ENCODE peak calls at places on chromosomes 3 and 15, in nine cellular contexts. D, T, I, B, M, L, G, P and X are unnamed samples.

GRCh38 chr3:108006901-108007331 is 83.9 kb downstream of the CD47 start:
- DNase-seq in D (no peak), T (no peak), I (no peak), B (no peak), M (no peak), L (no peak), G (no peak), P (no peak), X (no peak)

GRCh38 chr3:4394048-4394447 is 73.0 kb downstream of the SUMF1 start:
- DNase-seq in D (no peak), T (no peak), I (no peak), B (no peak), M (no peak), L (no peak), G (no peak), P (peak), X (no peak)

GRCh38 chr3:30292192-30292893 is 314.1 kb upstream of the TGFBR2 start:
- DNase-seq in D (no peak), T (peak), I (no peak), B (peak), M (no peak), L (no peak), G (no peak), P (no peak), X (no peak)

GRCh38 chr15:30649952-30650929 is 24.3 kb downstream of the ARHGAP11B start:
- DNase-seq in D (no peak), T (peak), I (no peak), B (peak), M (no peak), L (no peak), G (no peak), P (peak), X (no peak)

GRCh38 chr3:162302983-162303624 is 806.5 kb downstream of the OTOL1 start:
- DNase-seq in D (no peak), T (no peak), I (no peak), B (no peak), M (no peak), L (no peak), G (no peak), P (no peak), X (no peak)

GRCh38 chr3:51099794-51100542 is 285.1 kb upstream of the MANF start:
- DNase-seq in D (no peak), T (peak), I (peak), B (peak), M (peak), L (peak), G (no peak), P (peak), X (peak)

GRCh38 chr3:190387578-190388213 is at the start of gene CLDN16:
- DNase-seq in D (no peak), T (no peak), I (peak), B (no peak), M (no peak), L (no peak), G (no peak), P (no peak), X (no peak)

GRCh38 chr3:42507252-42507651 is 4.8 kb downstream of the VIPR1 start:
- DNase-seq in D (no peak), T (no peak), I (no peak), B (no peak), M (no peak), L (no peak), G (no peak), P (peak), X (no peak)

GRCh38 chr3:155313303-155313702 is 19.8 kb upstream of the STRIT1 start:
- DNase-seq in D (no peak), T (no peak), I (no peak), B (peak), M (no peak), L (no peak), G (no peak), P (no peak), X (no peak)

GRCh38 chr3:13352621-13353131 is 67.4 kb downstream of the NUP210 start:
- DNase-seq in D (no peak), T (peak), I (peak), B (no peak), M (no peak), L (no peak), G (no peak), P (peak), X (peak)

GRCh38 chr3:123380261-123380660 is 68.6 kb downstream of the ADCY5 start:
- DNase-seq in D (no peak), T (no peak), I (no peak), B (no peak), M (no peak), L (no peak), G (no peak), P (no peak), X (no peak)

GRCh38 chr3:120144267-120144666 is 50.0 kb upstream of the GSK3B start:
- DNase-seq in D (no peak), T (no peak), I (peak), B (peak), M (no peak), L (no peak), G (no peak), P (no peak), X (peak)

GRCh38 chr3:27713435-27713880 is 8.7 kb downstream of the EOMES start:
- DNase-seq in D (no peak), T (no peak), I (peak), B (no peak), M (no peak), L (no peak), G (no peak), P (no peak), X (no peak)

GRCh38 chr15:74955017-74955416 is 1.6 kb downstream of the RPP25 start:
- DNase-seq in D (no peak), T (no peak), I (no peak), B (no peak), M (no peak), L (no peak), G (no peak), P (no peak), X (no peak)

GRCh38 chr3:197854596-197855343 is 63.7 kb downstream of the LRCH3 start:
- DNase-seq in D (no peak), T (peak), I (peak), B (peak), M (no peak), L (no peak), G (no peak), P (no peak), X (peak)

GRCh38 chr3:39433642-39434041 is 27.1 kb downstream of the RPSA start:
- DNase-seq in D (no peak), T (peak), I (peak), B (peak), M (no peak), L (no peak), G (no peak), P (no peak), X (peak)

GRCh38 chr3:115658337-115659181 is 35.2 kb downstream of the GAP43 start:
- DNase-seq in D (peak), T (peak), I (peak), B (peak), M (peak), L (peak), G (peak), P (peak), X (peak)

GRCh38 chr3:58577269-58577821 is at the start of gene FAM107A:
- DNase-seq in D (no peak), T (no peak), I (no peak), B (peak), M (peak), L (no peak), G (peak), P (no peak), X (peak)

GRCh38 chr3:31733234-31733667 is 200.5 kb downstream of the STT3B start:
- DNase-seq in D (no peak), T (no peak), I (no peak), B (no peak), M (no peak), L (no peak), G (peak), P (no peak), X (no peak)

GRCh38 chr3:52176951-52177700 is 20.8 kb upstream of the ALAS1 start:
- DNase-seq in D (no peak), T (no peak), I (no peak), B (no peak), M (no peak), L (no peak), G (no peak), P (no peak), X (no peak)

GRCh38 chr3:130093741-130094391 is 12.2 kb downstream of the ALG1L2 start:
- DNase-seq in D (no peak), T (no peak), I (no peak), B (no peak), M (no peak), L (no peak), G (no peak), P (peak), X (no peak)

GRCh38 chr3:78823434-78823833 is 944.4 kb downstream of the ROBO1 start:
- DNase-seq in D (no peak), T (no peak), I (no peak), B (no peak), M (no peak), L (no peak), G (no peak), P (no peak), X (no peak)

GRCh38 chr3:72398781-72399180 is 449.5 kb downstream of the SHQ1 start:
- DNase-seq in D (no peak), T (no peak), I (no peak), B (no peak), M (no peak), L (no peak), G (no peak), P (no peak), X (no peak)

GRCh38 chr15:60673918-60674558 is 195.1 kb upstream of the ICE2 start:
- DNase-seq in D (no peak), T (peak), I (peak), B (peak), M (peak), L (no peak), G (peak), P (no peak), X (peak)

GRCh38 chr3:32951410-32951811 is at the start of gene CCR4:
- DNase-seq in D (no peak), T (no peak), I (no peak), B (no peak), M (no peak), L (no peak), G (no peak), P (peak), X (no peak)

GRCh38 chr3:141410861-141411771 is 42.8 kb downstream of the ZBTB38 start:
- DNase-seq in D (no peak), T (no peak), I (no peak), B (no peak), M (no peak), L (no peak), G (no peak), P (peak), X (no peak)

GRCh38 chr3:138434875-138435772 is 708 bp downstream of the ESYT3 start:
- DNase-seq in D (no peak), T (no peak), I (no peak), B (no peak), M (no peak), L (peak), G (no peak), P (peak), X (no peak)

GRCh38 chr3:60703956-60704736 is 547.1 kb downstream of the FHIT start:
- DNase-seq in D (no peak), T (no peak), I (no peak), B (no peak), M (no peak), L (no peak), G (no peak), P (no peak), X (peak)

GRCh38 chr3:188979669-188980311 is 192.0 kb upstream of the TPRG1 start:
- DNase-seq in D (no peak), T (no peak), I (no peak), B (no peak), M (no peak), L (peak), G (peak), P (no peak), X (no peak)

GRCh38 chr15:83111149-83111548 is 3.7 kb downstream of the TM6SF1 start:
- DNase-seq in D (no peak), T (no peak), I (no peak), B (no peak), M (no peak), L (no peak), G (no peak), P (no peak), X (no peak)

GRCh38 chr15:62482715-62483429 is 317.8 kb upstream of the C2CD4B start:
- DNase-seq in D (no peak), T (peak), I (peak), B (no peak), M (no peak), L (peak), G (no peak), P (peak), X (no peak)

GRCh38 chr3:126490619-126491018 is 14.9 kb upstream of the ZXDC start:
- DNase-seq in D (no peak), T (no peak), I (no peak), B (no peak), M (no peak), L (no peak), G (no peak), P (no peak), X (no peak)

GRCh38 chr15:69742361-69742760 is 289.7 kb downstream of the RPLP1 start:
- DNase-seq in D (no peak), T (no peak), I (no peak), B (no peak), M (no peak), L (peak), G (no peak), P (no peak), X (no peak)

GRCh38 chr15:44836094-44836493 is 99.8 kb downstream of the TRIM69 start:
- DNase-seq in D (no peak), T (no peak), I (no peak), B (no peak), M (no peak), L (no peak), G (no peak), P (no peak), X (no peak)

GRCh38 chr3:185728630-185729334 is 96.1 kb downstream of the IGF2BP2 start:
- DNase-seq in D (no peak), T (no peak), I (no peak), B (no peak), M (no peak), L (no peak), G (no peak), P (no peak), X (no peak)

GRCh38 chr3:108486910-108487309 is 23.5 kb downstream of the MYH15 start:
- DNase-seq in D (no peak), T (peak), I (peak), B (peak), M (no peak), L (peak), G (no peak), P (no peak), X (peak)

GRCh38 chr3:124636863-124637296 is 93.4 kb upstream of the UMPS start:
- DNase-seq in D (no peak), T (no peak), I (no peak), B (no peak), M (no peak), L (no peak), G (no peak), P (no peak), X (no peak)

GRCh38 chr3:197333901-197334639 is 35.7 kb upstream of the DLG1 start:
- DNase-seq in D (no peak), T (no peak), I (no peak), B (no peak), M (peak), L (no peak), G (no peak), P (no peak), X (no peak)